ENCODE peak calls at places on chromosomes 7 and 10, in ten cellular contexts. T is brain microvascular endothelial cell, V is IMR-90, F is AG04449, Z is fibroblast of lung, K is K562, A is A549, H is nephron progenitor cell, E is H9, M is GM06990. C is an unnamed sample.

GRCh38 chr7:68206946-68207485 is 1210.4 kb downstream of the TYW1 start:
- DNase-seq in A (no peak), V (no peak), Z (no peak), H (no peak), F (no peak), M (no peak), T (no peak), K (no peak), E (no peak), C (no peak)

GRCh38 chr7:103613655-103614642 is 167.9 kb upstream of the SLC26A5 start:
- DNase-seq in T (peak), A (no peak), M (no peak), V (no peak), E (no peak), K (peak), Z (no peak), F (no peak), H (no peak), C (peak)

GRCh38 chr10:80416401-80417098 is 8.2 kb downstream of the PRXL2A start:
- DNase-seq in Z (peak), T (peak), K (no peak), F (no peak), H (peak), M (no peak), A (no peak), V (no peak), E (no peak), C (no peak)

GRCh38 chr7:55618913-55619312 is 46.6 kb upstream of the VOPP1 start:
- DNase-seq in E (no peak), M (no peak), K (no peak), V (no peak), A (no peak), Z (no peak), F (no peak), T (no peak), H (no peak), C (no peak)

GRCh38 chr7:90178592-90179279 is 24.5 kb downstream of the STEAP1 start:
- DNase-seq in H (no peak), Z (peak), F (no peak), T (peak), V (peak), A (peak), M (no peak), E (no peak), K (no peak), C (peak)

GRCh38 chr10:36602374-36602773 is 523.0 kb upstream of the ANKRD30A start:
- DNase-seq in Z (peak), F (peak), H (no peak), A (peak), K (no peak), V (peak), T (no peak), M (no peak), E (no peak), C (peak)

GRCh38 chr7:146136357-146136875 is 19.8 kb downstream of the CNTNAP2 start:
- DNase-seq in F (no peak), H (no peak), M (no peak), V (no peak), A (no peak), E (no peak), T (no peak), K (no peak), Z (no peak), C (no peak)

GRCh38 chr10:59098811-59099452 is 77.5 kb upstream of the PHYHIPL start:
- DNase-seq in F (no peak), K (no peak), H (peak), T (no peak), A (no peak), M (no peak), Z (peak), V (peak), E (no peak), C (no peak)

GRCh38 chr10:18675069-18675801 is 16.0 kb downstream of the ARL5B start:
- DNase-seq in M (no peak), K (no peak), E (no peak), H (no peak), F (no peak), T (no peak), V (no peak), A (no peak), Z (no peak), C (no peak)

GRCh38 chr10:47282657-47283018 is 17.4 kb upstream of the GDF10 start:
- DNase-seq in T (no peak), V (no peak), F (no peak), A (no peak), M (no peak), E (no peak), Z (no peak), K (no peak), H (no peak), C (no peak)

GRCh38 chr7:72781631-72782030 is 46.4 kb downstream of the TYW1B start:
- DNase-seq in T (no peak), E (no peak), V (no peak), K (no peak), M (no peak), H (no peak), Z (no peak), A (no peak), F (no peak), C (no peak)

GRCh38 chr10:46523119-46523880 is 33.2 kb downstream of the GPRIN2 start:
- DNase-seq in E (no peak), A (peak), Z (peak), H (peak), F (no peak), K (no peak), T (no peak), M (no peak), V (no peak), C (peak)

GRCh38 chr10:90769946-90770841 is 87.6 kb downstream of the HTR7 start:
- DNase-seq in A (no peak), E (peak), V (no peak), F (no peak), Z (no peak), K (no peak), H (no peak), M (no peak), T (no peak), C (no peak)

GRCh38 chr7:1478480-1478879 is 19.2 kb upstream of the MICALL2 start:
- DNase-seq in M (no peak), V (no peak), E (no peak), A (no peak), H (no peak), K (no peak), F (no peak), T (no peak), Z (no peak), C (no peak)

GRCh38 chr7:84060760-84061261 is 133.8 kb downstream of the SEMA3A start:
- DNase-seq in E (no peak), M (no peak), F (no peak), Z (peak), K (no peak), T (peak), A (peak), V (peak), H (no peak), C (peak)

GRCh38 chr10:133592716-133593115 is 27.3 kb upstream of the SYCE1 start:
- DNase-seq in K (no peak), T (no peak), H (no peak), E (no peak), V (no peak), A (no peak), M (no peak), Z (no peak), F (no peak), C (no peak)

GRCh38 chr7:45026984-45027773 is 27.2 kb downstream of the CCM2 start:
- DNase-seq in K (no peak), Z (peak), E (no peak), A (no peak), V (peak), T (no peak), F (no peak), M (peak), H (no peak), C (no peak)

GRCh38 chr10:111990734-111991133 is 192.8 kb downstream of the GPAM start:
- DNase-seq in A (no peak), Z (no peak), T (no peak), E (no peak), K (no peak), M (no peak), H (no peak), V (no peak), F (no peak), C (peak)
- TF ChIP-seq CTCF in A (no peak), Z (no peak), T (no peak), E (peak), K (no peak), M (peak), H (peak), V (no peak), F (no peak), C (no peak)

GRCh38 chr10:56346845-56347415 is 14.1 kb downstream of the ZWINT start:
- DNase-seq in F (no peak), K (no peak), H (no peak), V (peak), T (no peak), A (no peak), M (no peak), Z (peak), E (no peak), C (peak)

GRCh38 chr10:56351909-56352630 is 9.0 kb downstream of the ZWINT start:
- DNase-seq in A (no peak), F (no peak), E (peak), T (no peak), M (no peak), Z (no peak), K (no peak), V (no peak), H (no peak), C (no peak)

GRCh38 chr10:56348101-56348500 is 13.0 kb downstream of the ZWINT start:
- DNase-seq in M (no peak), V (no peak), A (no peak), Z (no peak), F (no peak), T (no peak), K (no peak), H (no peak), E (no peak), C (no peak)

DNA sequence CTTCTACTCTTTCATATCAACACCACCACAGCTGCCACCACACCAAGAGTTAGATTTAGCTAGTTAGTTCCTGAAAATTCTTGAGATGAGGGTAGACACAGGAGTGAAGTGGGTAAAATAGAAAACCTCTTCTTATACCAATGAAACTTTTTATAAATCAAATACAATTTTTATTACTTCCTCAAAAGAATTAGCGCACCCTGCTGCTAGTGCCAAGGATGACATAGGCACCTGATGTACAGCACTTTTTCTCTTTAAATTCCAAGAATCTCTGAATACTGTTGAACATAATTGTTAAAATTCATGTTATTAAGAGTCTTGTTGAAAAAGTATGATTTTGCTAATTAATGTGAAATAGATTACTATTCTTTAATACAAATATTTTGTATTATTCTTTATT is 11.4 kb downstream of the ZWINT start:
- DNase-seq in Z (no peak), M (no peak), V (no peak), K (no peak), E (no peak), H (no peak), A (no peak), T (no peak), F (no peak), C (no peak)
- TF ChIP-seq CTCF in Z (peak), M (peak), V (peak), K (no peak), E (peak), H (no peak), A (no peak), T (peak), F (no peak), C (peak)

DNA sequence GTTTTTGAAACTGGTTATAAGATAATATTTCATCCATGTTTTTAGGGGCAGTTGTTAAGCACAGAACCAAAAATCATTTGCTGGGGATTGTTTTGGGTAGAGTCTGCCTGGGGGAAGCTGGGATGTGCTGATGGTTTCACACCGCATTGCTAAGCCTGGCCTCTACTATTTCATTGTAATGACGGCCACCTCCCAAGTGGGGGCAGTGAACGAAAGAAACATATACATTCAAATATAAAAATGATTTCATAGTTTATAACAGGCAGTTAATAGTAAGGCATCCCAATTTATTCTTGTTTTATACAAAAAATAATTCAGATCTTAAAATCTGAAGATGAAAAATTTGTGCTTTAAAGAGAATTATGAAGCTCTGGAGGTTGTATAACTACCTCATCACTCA is 750.8 kb downstream of the REEP3 start:
- DNase-seq in E (no peak), Z (no peak), V (no peak), M (no peak), T (peak), A (no peak), F (no peak), H (no peak), K (peak), C (no peak)
- TF ChIP-seq CTCF in E (peak), Z (peak), V (peak), M (peak), T (peak), A (no peak), F (no peak), H (no peak), K (no peak), C (no peak)

GRCh38 chr10:30730306-30730705 is 100.8 kb upstream of the LYZL2 start:
- DNase-seq in M (no peak), E (no peak), K (no peak), H (no peak), T (no peak), A (no peak), Z (no peak), F (no peak), V (no peak), C (no peak)

GRCh38 chr10:30728127-30728526 is 98.6 kb upstream of the LYZL2 start:
- DNase-seq in E (no peak), Z (no peak), V (no peak), A (no peak), K (no peak), F (no peak), M (no peak), T (no peak), H (no peak), C (no peak)

GRCh38 chr10:30728786-30729185 is 99.2 kb upstream of the LYZL2 start:
- DNase-seq in M (no peak), E (no peak), Z (no peak), T (no peak), V (no peak), F (no peak), K (no peak), H (no peak), A (no peak), C (no peak)

GRCh38 chr10:30725661-30726060 is 96.1 kb upstream of the LYZL2 start:
- DNase-seq in K (no peak), V (no peak), M (no peak), T (no peak), F (no peak), A (no peak), Z (no peak), H (no peak), E (no peak), C (no peak)

GRCh38 chr10:30727524-30727923 is 98.0 kb upstream of the LYZL2 start:
- DNase-seq in E (no peak), Z (no peak), A (no peak), H (no peak), M (no peak), T (no peak), F (no peak), V (no peak), K (no peak), C (no peak)
- TF ChIP-seq CTCF in E (no peak), Z (no peak), A (no peak), H (no peak), M (no peak), T (no peak), F (no peak), V (no peak), K (no peak), C (no peak)

C was measured in MCF 10A.